ENCODE peak calls at places on chromosomes 2 and 18, in five cellular contexts. V, X, Q, L and R are unnamed samples.

GRCh38 chr2:144780983-144781382 is 261.1 kb upstream of the ZEB2 start:
- DNase-seq in Q (no peak), X (no peak), V (no peak), L (no peak), R (no peak)

GRCh38 chr18:28161608-28162599 is 15.0 kb downstream of the CDH2 start:
- DNase-seq in X (no peak), Q (no peak), V (peak; percentile 13), L (no peak), R (no peak)

GRCh38 chr2:129459881-129460280 is 519.6 kb upstream of the RAB6C start:
- DNase-seq in Q (no peak), V (no peak), X (no peak), L (no peak), R (no peak)

GRCh38 chr2:98757904-98758421 is 27.0 kb upstream of the MGAT4A start:
- DNase-seq in Q (peak; percentile 57), V (peak; percentile 70), L (no peak), X (no peak), R (no peak)

GRCh38 chr18:76679877-76680276 is 142.5 kb upstream of the ZNF236 start:
- DNase-seq in Q (no peak), L (no peak), X (peak; percentile 48), V (no peak), R (no peak)

GRCh38 chr2:54570321-54570881 is 114.3 kb downstream of the SPTBN1 start:
- DNase-seq in V (no peak), X (no peak), Q (no peak), L (no peak), R (no peak)

GRCh38 chr2:121626777-121627524 is 22.3 kb downstream of the CLASP1 start:
- DNase-seq in L (no peak), X (no peak), V (no peak), Q (no peak), R (no peak)

GRCh38 chr2:45578056-45578843 is 32.8 kb downstream of the SRBD1 start:
- DNase-seq in L (no peak), V (peak; percentile 47), X (peak; percentile 34), Q (no peak), R (peak; percentile 1)

GRCh38 chr2:78024991-78025390 is 502.8 kb upstream of the LRRTM4 start:
- DNase-seq in Q (no peak), L (no peak), V (no peak), X (no peak), R (no peak)

GRCh38 chr2:200600549-200601212 is 14.9 kb downstream of the AOX1 start:
- DNase-seq in Q (no peak), L (no peak), V (peak; percentile 57), X (no peak), R (no peak)

GRCh38 chr2:230938516-230939065 is 13.5 kb upstream of the GPR55 start:
- DNase-seq in Q (peak; percentile 11), X (no peak), L (no peak), V (no peak), R (no peak)